ENCODE peak calls at places on chromosomes 3 and 15, in four cellular contexts. One of them, this sample, is unnamed. For H3K9me3, the result is how much of the 10 kb centered on the place peaks cover.

GRCh38 chr15:81092559-81092902 is 41.5 kb upstream of the CFAP161 start:
- DNase-seq in heart left ventricle: peak
- DNase-seq in CD8-positive, alpha-beta memory T cell: no peak
- DNase-seq in neural progenitor cell: no peak
- DNase-seq in this sample: no peak

GRCh38 chr3:38566215-38566528 is 70.0 kb downstream of the EXOG start:
- DNase-seq in heart left ventricle: no peak
- DNase-seq in neural progenitor cell: no peak
- DNase-seq in CD8-positive, alpha-beta memory T cell: no peak
- DNase-seq in this sample: peak

GRCh38 chr3:113736548-113737089 is 9.4 kb downstream of the NAA50 start:
- DNase-seq in neural progenitor cell: peak
- DNase-seq in heart left ventricle: no peak
- DNase-seq in CD8-positive, alpha-beta memory T cell: peak
- DNase-seq in this sample: no peak

GRCh38 chr3:138638641-138639040 is 30.1 kb downstream of the FAIM start:
- DNase-seq in CD8-positive, alpha-beta memory T cell: no peak
- DNase-seq in neural progenitor cell: no peak
- DNase-seq in heart left ventricle: no peak
- DNase-seq in this sample: no peak

GRCh38 chr15:31020542-31020941 is 29.1 kb upstream of the MTMR10 start:
- DNase-seq in CD8-positive, alpha-beta memory T cell: no peak
- DNase-seq in heart left ventricle: no peak
- DNase-seq in neural progenitor cell: no peak
- DNase-seq in this sample: no peak

GRCh38 chr3:72756900-72757299 is 91.3 kb downstream of the SHQ1 start:
- DNase-seq in heart left ventricle: no peak
- DNase-seq in CD8-positive, alpha-beta memory T cell: peak
- DNase-seq in neural progenitor cell: no peak
- DNase-seq in this sample: no peak

GRCh38 chr3:146972726-146973125 is 367.6 kb upstream of the PLSCR5 start:
- DNase-seq in CD8-positive, alpha-beta memory T cell: no peak
- DNase-seq in neural progenitor cell: no peak
- DNase-seq in heart left ventricle: no peak
- DNase-seq in this sample: no peak

GRCh38 chr3:63824309-63824708 is 5.2 kb downstream of the C3orf49 start:
- DNase-seq in CD8-positive, alpha-beta memory T cell: no peak
- DNase-seq in neural progenitor cell: no peak
- DNase-seq in heart left ventricle: no peak
- DNase-seq in this sample: no peak

GRCh38 chr15:56835598-56836275 is 82.7 kb upstream of the TCF12 start:
- DNase-seq in CD8-positive, alpha-beta memory T cell: no peak
- DNase-seq in heart left ventricle: peak
- DNase-seq in neural progenitor cell: no peak
- DNase-seq in this sample: no peak

GRCh38 chr3:190261015-190261414 is 61.2 kb downstream of the CLDN1 start:
- DNase-seq in CD8-positive, alpha-beta memory T cell: no peak
- DNase-seq in heart left ventricle: no peak
- DNase-seq in neural progenitor cell: no peak
- DNase-seq in this sample: no peak

GRCh38 chr15:30953731-30954378 is 37.6 kb downstream of the MTMR10 start:
- DNase-seq in neural progenitor cell: no peak
- DNase-seq in CD8-positive, alpha-beta memory T cell: no peak
- DNase-seq in heart left ventricle: no peak
- DNase-seq in this sample: no peak

GRCh38 chr3:155012584-155012983 is 67.5 kb upstream of the MME start:
- DNase-seq in neural progenitor cell: no peak
- DNase-seq in CD8-positive, alpha-beta memory T cell: no peak
- DNase-seq in heart left ventricle: no peak
- DNase-seq in this sample: no peak

GRCh38 chr3:116341916-116342315 is 103.4 kb downstream of the LSAMP start:
- DNase-seq in heart left ventricle: no peak
- DNase-seq in CD8-positive, alpha-beta memory T cell: no peak
- DNase-seq in neural progenitor cell: no peak
- DNase-seq in this sample: no peak

GRCh38 chr3:44995142-44995770 is 19.2 kb downstream of the EXOSC7 start:
- DNase-seq in heart left ventricle: peak
- DNase-seq in neural progenitor cell: no peak
- DNase-seq in CD8-positive, alpha-beta memory T cell: no peak
- DNase-seq in this sample: peak

GRCh38 chr15:66359740-66360139 is 3.3 kb upstream of the TIPIN start:
- DNase-seq in CD8-positive, alpha-beta memory T cell: no peak
- DNase-seq in neural progenitor cell: no peak
- DNase-seq in heart left ventricle: no peak
- DNase-seq in this sample: no peak

GRCh38 chr3:39106281-39107055 is 959 bp downstream of the GORASP1 start:
- DNase-seq in heart left ventricle: no peak
- DNase-seq in CD8-positive, alpha-beta memory T cell: no peak
- DNase-seq in neural progenitor cell: peak
- DNase-seq in this sample: no peak

GRCh38 chr3:20563236-20563635 is 377.2 kb upstream of the SGO1 start:
- DNase-seq in heart left ventricle: no peak
- DNase-seq in CD8-positive, alpha-beta memory T cell: no peak
- DNase-seq in neural progenitor cell: no peak
- DNase-seq in this sample: no peak

GRCh38 chr15:59410448-59410896 is 27.5 kb upstream of the FAM81A start:
- DNase-seq in heart left ventricle: no peak
- DNase-seq in CD8-positive, alpha-beta memory T cell: no peak
- DNase-seq in neural progenitor cell: no peak
- DNase-seq in this sample: no peak

GRCh38 chr3:195253981-195254432 is 17.0 kb downstream of the XXYLT1 start:
- DNase-seq in heart left ventricle: no peak
- DNase-seq in CD8-positive, alpha-beta memory T cell: no peak
- DNase-seq in neural progenitor cell: no peak
- DNase-seq in this sample: no peak

GRCh38 chr15:70056091-70056680 is 41.5 kb downstream of the TLE3 start:
- DNase-seq in heart left ventricle: no peak
- DNase-seq in neural progenitor cell: no peak
- DNase-seq in CD8-positive, alpha-beta memory T cell: no peak
- DNase-seq in this sample: no peak

GRCh38 chr3:171565671-171566070 is 105.5 kb upstream of the TNIK start:
- DNase-seq in CD8-positive, alpha-beta memory T cell: no peak
- DNase-seq in heart left ventricle: no peak
- DNase-seq in neural progenitor cell: no peak
- DNase-seq in this sample: no peak

GRCh38 chr3:132083159-132083558 is 48.3 kb upstream of the CPNE4 start:
- DNase-seq in heart left ventricle: no peak
- DNase-seq in neural progenitor cell: no peak
- DNase-seq in CD8-positive, alpha-beta memory T cell: no peak
- DNase-seq in this sample: no peak

GRCh38 chr3:166879661-166880060 is 500.4 kb downstream of the ZBBX start:
- DNase-seq in CD8-positive, alpha-beta memory T cell: no peak
- DNase-seq in heart left ventricle: no peak
- DNase-seq in neural progenitor cell: no peak
- DNase-seq in this sample: no peak

GRCh38 chr15:67085237-67085817 is 19.9 kb downstream of the SMAD3 start:
- DNase-seq in CD8-positive, alpha-beta memory T cell: no peak
- DNase-seq in neural progenitor cell: no peak
- DNase-seq in heart left ventricle: no peak
- DNase-seq in this sample: no peak

GRCh38 chr3:78724886-78725285 is 1042.9 kb downstream of the ROBO1 start:
- DNase-seq in heart left ventricle: no peak
- DNase-seq in CD8-positive, alpha-beta memory T cell: no peak
- DNase-seq in neural progenitor cell: peak
- DNase-seq in this sample: no peak

GRCh38 chr3:142595581-142595950 is 627 bp upstream of the PLS1 start:
- DNase-seq in CD8-positive, alpha-beta memory T cell: no peak
- DNase-seq in heart left ventricle: no peak
- DNase-seq in neural progenitor cell: no peak
- DNase-seq in this sample: no peak

GRCh38 chr15:70133296-70133695 is 35.6 kb upstream of the TLE3 start:
- DNase-seq in neural progenitor cell: no peak
- DNase-seq in CD8-positive, alpha-beta memory T cell: no peak
- DNase-seq in heart left ventricle: no peak
- DNase-seq in this sample: no peak

DNA sequence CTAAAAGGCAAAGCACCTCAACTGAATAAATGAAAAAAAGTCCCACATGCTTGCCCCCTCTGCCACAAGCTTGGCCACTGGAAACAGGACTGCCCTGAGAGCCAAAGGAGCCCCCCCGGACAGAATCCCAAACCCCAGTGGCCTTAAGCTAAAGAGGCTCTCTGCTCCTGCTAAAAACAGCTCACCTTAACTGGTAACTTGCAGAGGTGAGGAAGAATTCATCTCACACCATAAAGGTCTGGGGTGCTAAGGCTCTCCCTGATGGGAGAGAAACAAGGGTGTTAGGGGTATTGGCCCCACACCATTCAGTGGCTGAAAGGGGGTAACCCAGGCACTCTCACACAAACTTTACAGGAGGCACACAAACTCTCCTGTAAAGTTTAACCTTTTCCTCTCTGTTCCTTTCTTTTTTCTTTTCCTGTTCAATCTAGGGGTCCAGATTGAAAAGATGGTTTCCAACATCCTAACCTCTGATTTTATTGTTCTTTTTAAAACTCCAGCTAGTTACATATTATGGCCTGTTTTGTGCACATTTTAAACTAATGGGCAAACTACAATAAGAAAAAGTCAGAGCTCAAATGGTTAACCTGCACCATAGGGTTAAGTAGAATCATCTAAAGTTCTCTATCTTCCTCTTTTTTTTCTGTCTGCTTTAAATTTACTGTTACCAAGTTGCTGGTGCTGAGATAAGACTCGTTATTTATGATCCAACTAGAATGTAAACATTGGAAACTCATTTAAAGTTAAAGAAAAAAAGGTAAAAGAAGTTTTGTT is 19.9 kb downstream of the TRANK1 start:
- DNase-seq in neural progenitor cell: no peak
- DNase-seq in CD8-positive, alpha-beta memory T cell: no peak
- DNase-seq in heart left ventricle: no peak
- DNase-seq in this sample: no peak
- H3K4me3 ChIP-seq in neural progenitor cell: no peak
- H3K4me3 ChIP-seq in CD8-positive, alpha-beta memory T cell: no peak
- H3K4me3 ChIP-seq in heart left ventricle: no peak
- H3K4me3 ChIP-seq in this sample: no peak

GRCh38 chr15:27133244-27133643 is 162.3 kb downstream of the GABRG3 start:
- DNase-seq in CD8-positive, alpha-beta memory T cell: no peak
- DNase-seq in neural progenitor cell: no peak
- DNase-seq in heart left ventricle: no peak
- DNase-seq in this sample: no peak

GRCh38 chr15:27137127-27137526 is 166.1 kb downstream of the GABRG3 start:
- DNase-seq in heart left ventricle: no peak
- DNase-seq in CD8-positive, alpha-beta memory T cell: no peak
- DNase-seq in neural progenitor cell: no peak
- DNase-seq in this sample: no peak

GRCh38 chr15:27134481-27134880 is 163.5 kb downstream of the GABRG3 start:
- DNase-seq in neural progenitor cell: no peak
- DNase-seq in CD8-positive, alpha-beta memory T cell: no peak
- DNase-seq in heart left ventricle: no peak
- DNase-seq in this sample: no peak
- H3K9me3 ChIP-seq in neural progenitor cell: under half
- H3K9me3 ChIP-seq in CD8-positive, alpha-beta memory T cell: under half
- H3K9me3 ChIP-seq in heart left ventricle: under half
- H3K9me3 ChIP-seq in this sample: under half

GRCh38 chr3:122188758-122189157 is 5.3 kb downstream of the CASR start:
- DNase-seq in CD8-positive, alpha-beta memory T cell: no peak
- DNase-seq in heart left ventricle: no peak
- DNase-seq in neural progenitor cell: no peak
- DNase-seq in this sample: no peak

GRCh38 chr3:122183893-122184590 is 574 bp downstream of the CASR start:
- DNase-seq in heart left ventricle: no peak
- DNase-seq in neural progenitor cell: peak
- DNase-seq in CD8-positive, alpha-beta memory T cell: no peak
- DNase-seq in this sample: no peak

GRCh38 chr3:122186372-122186771 is 2.9 kb downstream of the CASR start:
- DNase-seq in CD8-positive, alpha-beta memory T cell: no peak
- DNase-seq in neural progenitor cell: no peak
- DNase-seq in heart left ventricle: no peak
- DNase-seq in this sample: no peak

GRCh38 chr3:122183521-122183892 is at the start of gene CASR:
- DNase-seq in neural progenitor cell: peak
- DNase-seq in CD8-positive, alpha-beta memory T cell: no peak
- DNase-seq in heart left ventricle: no peak
- DNase-seq in this sample: no peak

DNA sequence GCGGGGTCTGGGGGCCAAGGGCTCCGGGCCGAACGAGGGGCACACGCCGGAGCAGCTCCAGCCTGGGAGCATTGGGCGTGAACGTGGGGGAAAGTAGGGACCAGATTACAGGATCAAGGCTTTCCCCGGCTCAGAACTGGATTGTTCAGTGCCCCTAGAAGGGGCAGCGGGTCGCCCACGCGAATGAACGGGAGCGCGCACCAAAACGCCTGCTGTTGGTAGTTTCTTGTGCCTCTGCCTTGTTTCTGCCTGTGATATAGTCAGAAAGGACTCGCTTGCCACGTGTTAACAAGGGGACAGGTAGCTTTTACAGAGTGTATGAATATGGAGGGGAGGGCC is 1.1 kb downstream of the CASR start:
- DNase-seq in CD8-positive, alpha-beta memory T cell: no peak
- DNase-seq in neural progenitor cell: peak
- DNase-seq in heart left ventricle: no peak
- DNase-seq in this sample: no peak
- H3K4me3 ChIP-seq in CD8-positive, alpha-beta memory T cell: no peak
- H3K4me3 ChIP-seq in neural progenitor cell: peak
- H3K4me3 ChIP-seq in heart left ventricle: no peak
- H3K4me3 ChIP-seq in this sample: peak

GRCh38 chr3:963755-964154 is 129.1 kb upstream of the CNTN6 start:
- DNase-seq in neural progenitor cell: no peak
- DNase-seq in heart left ventricle: no peak
- DNase-seq in CD8-positive, alpha-beta memory T cell: no peak
- DNase-seq in this sample: no peak

DNA sequence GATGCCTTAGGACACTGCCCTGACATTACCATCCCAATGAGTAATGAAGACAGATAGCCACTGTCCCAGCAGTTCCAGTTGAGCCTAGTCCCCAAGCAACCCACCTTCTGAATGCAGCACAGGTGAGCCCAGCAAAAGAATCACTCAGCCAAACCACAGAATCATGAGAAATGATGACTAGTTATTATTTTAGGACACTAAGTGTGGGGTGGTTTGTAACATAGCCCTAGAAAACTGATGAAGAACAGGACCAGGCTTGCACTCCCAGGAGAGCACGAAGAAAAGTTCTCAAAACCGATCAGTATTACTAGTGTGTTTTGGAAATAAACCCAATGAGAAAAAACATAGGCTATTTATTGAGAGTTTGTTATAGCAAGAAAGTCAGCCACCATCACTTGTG is 129.6 kb upstream of the CNTN6 start:
- DNase-seq in neural progenitor cell: no peak
- DNase-seq in CD8-positive, alpha-beta memory T cell: no peak
- DNase-seq in heart left ventricle: no peak
- DNase-seq in this sample: no peak
- H3K9me3 ChIP-seq in neural progenitor cell: under half
- H3K9me3 ChIP-seq in CD8-positive, alpha-beta memory T cell: under half
- H3K9me3 ChIP-seq in heart left ventricle: under half
- H3K9me3 ChIP-seq in this sample: under half

This sample was measured in tibial artery.